ENCODE peak calls at places on chromosomes 13 and 19, in seven cellular contexts. E is left lung, F is AG04450, N is fibroblast of lung, G is endothelial cell, L is mammary epithelial cell, I is neural progenitor cell. Z is an unnamed sample.

GRCh38 chr19:18399008-18399407 is 1.6 kb upstream of the LRRC25 start:
- DNase-seq in N (peak), G (no peak), F (no peak), L (peak), I (no peak), E (no peak), Z (no peak)

GRCh38 chr13:50527612-50528509 is 315.6 kb downstream of the DLEU7 start:
- DNase-seq in G (no peak), F (no peak), E (no peak), I (no peak), N (no peak), L (peak), Z (no peak)

GRCh38 chr19:19740755-19741154 is 7.8 kb upstream of the ZNF14 start:
- DNase-seq in N (no peak), L (no peak), I (no peak), E (peak), F (no peak), G (no peak), Z (no peak)

GRCh38 chr19:58154287-58154678 is 3.7 kb upstream of the ZNF329 start:
- DNase-seq in L (peak), E (no peak), G (peak), F (no peak), N (peak), I (peak), Z (no peak)

GRCh38 chr13:81388400-81388799 is 1047.5 kb upstream of the SPRY2 start:
- DNase-seq in F (no peak), E (no peak), L (no peak), N (no peak), I (no peak), G (no peak), Z (no peak)

GRCh38 chr13:43924549-43925245 is 45.0 kb downstream of the LACC1 start:
- DNase-seq in I (no peak), F (no peak), G (no peak), E (no peak), L (no peak), N (no peak), Z (no peak)

GRCh38 chr13:59492030-59492636 is 671.6 kb downstream of the DIAPH3 start:
- DNase-seq in L (no peak), F (no peak), E (no peak), I (no peak), N (no peak), G (no peak), Z (no peak)

GRCh38 chr19:287381-287871 is 3.8 kb downstream of the PLPP2 start:
- DNase-seq in N (no peak), I (no peak), E (no peak), F (no peak), L (no peak), G (no peak), Z (no peak)

GRCh38 chr13:76764429-76764828 is 121.8 kb downstream of the KCTD12 start:
- DNase-seq in L (no peak), N (peak), G (no peak), I (no peak), F (no peak), E (peak), Z (peak)

GRCh38 chr19:34996978-34997640 is 3.0 kb upstream of the GRAMD1A start:
- DNase-seq in L (no peak), F (no peak), G (no peak), E (no peak), N (no peak), I (no peak), Z (no peak)

GRCh38 chr19:43983912-43984686 is at the start of gene ZNF155:
- DNase-seq in L (peak), G (peak), E (peak), I (peak), N (peak), F (peak), Z (peak)

GRCh38 chr19:29084266-29084665 is 128.7 kb downstream of the UQCRFS1 start:
- DNase-seq in E (no peak), I (peak), L (no peak), N (no peak), G (peak), F (no peak), Z (peak)

GRCh38 chr13:108987488-108987887 is 358.1 kb downstream of the MYO16 start:
- DNase-seq in F (no peak), G (no peak), L (peak), I (no peak), N (peak), E (no peak), Z (no peak)

GRCh38 chr13:46119883-46120614 is 15.2 kb upstream of the CPB2 start:
- DNase-seq in G (no peak), L (peak), F (no peak), I (no peak), E (no peak), N (peak), Z (no peak)

GRCh38 chr13:82654851-82655517 is 1227.3 kb downstream of the SLITRK1 start:
- DNase-seq in N (peak), I (no peak), F (peak), L (peak), E (peak), G (no peak), Z (no peak)

GRCh38 chr19:52946322-52947310 is 16.1 kb downstream of the ZNF816 start:
- DNase-seq in L (no peak), I (peak), G (peak), N (no peak), E (peak), F (no peak), Z (peak)

GRCh38 chr13:37131092-37131491 is 25.6 kb upstream of the CSNK1A1L start:
- DNase-seq in F (no peak), E (no peak), I (no peak), G (no peak), N (no peak), L (no peak), Z (no peak)

GRCh38 chr13:94192576-94192975 is 286.9 kb downstream of the DCT start:
- DNase-seq in G (peak), L (peak), F (no peak), N (peak), I (peak), E (no peak), Z (peak)

GRCh38 chr13:112893570-112894422 is 75.2 kb upstream of the MCF2L start:
- DNase-seq in G (peak), L (no peak), N (peak), I (peak), F (no peak), E (peak), Z (peak)

GRCh38 chr13:111383591-111384440 is 63.4 kb downstream of the TEX29 start:
- DNase-seq in L (no peak), G (no peak), N (no peak), E (no peak), I (no peak), F (no peak), Z (no peak)

GRCh38 chr19:33740811-33741396 is 55.8 kb upstream of the KCTD15 start:
- DNase-seq in I (peak), L (peak), F (no peak), E (no peak), N (peak), G (peak), Z (peak)

GRCh38 chr13:96650301-96650886 is 343.9 kb downstream of the OXGR1 start:
- DNase-seq in I (no peak), G (no peak), F (no peak), N (peak), L (peak), E (no peak), Z (no peak)

GRCh38 chr13:80452279-80452678 is 111.4 kb upstream of the SPRY2 start:
- DNase-seq in I (no peak), F (no peak), G (no peak), N (no peak), L (no peak), E (peak), Z (no peak)

GRCh38 chr13:90868321-90868920 is 479.1 kb upstream of the MIR17HG start:
- DNase-seq in L (peak), E (no peak), N (peak), I (peak), G (peak), F (no peak), Z (peak)

GRCh38 chr13:48902421-48902820 is 73.3 kb upstream of the FNDC3A start:
- DNase-seq in I (peak), F (no peak), N (peak), L (peak), G (no peak), E (no peak), Z (no peak)

GRCh38 chr19:46714523-46715106 is 2.3 kb downstream of the PRKD2 start:
- DNase-seq in L (no peak), E (no peak), I (no peak), F (no peak), N (no peak), G (no peak), Z (no peak)

GRCh38 chr13:53782400-53783030 is 753.9 kb downstream of the OLFM4 start:
- DNase-seq in F (no peak), L (peak), I (peak), G (peak), N (peak), E (no peak), Z (peak)

GRCh38 chr13:107138987-107139386 is 571.0 kb upstream of the ARGLU1 start:
- DNase-seq in G (no peak), E (no peak), F (no peak), I (no peak), N (no peak), L (no peak), Z (no peak)

GRCh38 chr13:107141767-107142166 is 573.8 kb upstream of the ARGLU1 start:
- DNase-seq in F (no peak), L (no peak), E (no peak), G (no peak), N (no peak), I (no peak), Z (no peak)

GRCh38 chr13:107133950-107134349 is 566.0 kb upstream of the ARGLU1 start:
- DNase-seq in I (no peak), L (no peak), G (no peak), E (no peak), N (no peak), F (no peak), Z (no peak)

GRCh38 chr13:107144432-107144831 is 576.5 kb upstream of the ARGLU1 start:
- DNase-seq in E (no peak), L (no peak), N (peak), G (no peak), I (no peak), F (no peak), Z (no peak)

DNA sequence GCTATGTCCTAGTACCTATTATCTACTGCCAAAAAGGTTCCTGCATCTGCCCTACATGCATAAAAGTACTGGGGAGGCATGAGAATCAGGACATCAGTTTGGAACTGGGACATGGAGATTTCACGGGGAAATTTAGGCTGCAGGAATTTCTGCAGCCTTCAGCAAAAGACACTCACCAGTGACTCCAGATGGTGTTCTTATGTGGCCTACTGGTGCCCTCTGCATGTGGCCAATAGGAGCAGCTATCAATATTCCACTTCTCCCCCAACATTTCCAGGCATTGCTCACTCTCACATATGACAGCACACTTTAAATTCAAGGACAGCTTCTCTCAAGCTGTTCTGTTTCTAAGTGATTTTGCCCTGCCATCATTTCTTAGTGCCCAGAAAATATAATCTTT is 570.5 kb upstream of the ARGLU1 start:
- DNase-seq in I (peak), F (no peak), G (no peak), E (no peak), N (peak), L (no peak), Z (no peak)
- TF ChIP-seq CTCF in I (peak), F (no peak), G (no peak), E (no peak), N (no peak), L (no peak), Z (no peak)

GRCh38 chr19:5134683-5135082 is 165.8 kb downstream of the KDM4B start:
- DNase-seq in E (no peak), N (no peak), G (no peak), F (no peak), L (no peak), I (peak), Z (no peak)
- TF ChIP-seq CTCF in E (no peak), N (no peak), G (no peak), F (no peak), L (no peak), I (no peak), Z (no peak)

GRCh38 chr13:98598043-98598442 is 21.1 kb upstream of the STK24 start:
- DNase-seq in L (no peak), N (no peak), F (no peak), E (no peak), G (no peak), I (peak), Z (no peak)
- TF ChIP-seq CTCF in L (no peak), N (no peak), F (peak), E (no peak), G (no peak), I (peak), Z (no peak)

DNA sequence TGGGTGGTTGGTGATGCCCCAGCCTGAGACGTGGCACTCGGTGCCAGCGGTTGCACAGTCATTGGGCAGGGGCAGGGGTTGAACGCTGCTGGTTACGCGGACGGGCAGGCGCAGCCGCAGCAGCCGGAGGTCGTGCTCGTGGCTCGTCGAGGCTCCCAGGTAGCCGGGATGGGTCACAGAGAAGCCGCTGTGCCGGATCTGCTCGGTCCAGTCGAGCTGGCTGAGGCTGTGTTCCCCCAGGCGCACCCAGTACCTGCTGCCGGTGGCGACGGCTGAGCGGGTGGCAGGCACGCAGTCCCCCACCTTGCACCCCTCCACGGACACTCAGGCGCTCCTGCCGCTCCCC is 2.9 kb downstream of the KLK12 start:
- DNase-seq in G (no peak), L (no peak), F (no peak), E (no peak), I (no peak), N (no peak), Z (no peak)
- TF ChIP-seq CTCF in G (no peak), L (no peak), F (no peak), E (no peak), I (no peak), N (no peak), Z (no peak)

GRCh38 chr19:14097532-14098151 is 7.1 kb upstream of the SAMD1 start:
- DNase-seq in G (no peak), L (no peak), N (no peak), I (no peak), F (no peak), E (no peak), Z (no peak)
- TF ChIP-seq CTCF in G (no peak), L (no peak), N (peak), I (peak), F (peak), E (no peak), Z (no peak)